ENCODE peak calls at places on chromosomes 11 and 22, in seven cellular contexts. C is posterior vena cava; X is pancreas; A is T-helper 2 cell; E is stimulated activated naive CD8-positive, alpha-beta T cell treated with anti-CD3 and anti-CD28 coated beads, Interleukin-15, amount 100 ng/mL, for 72 hours; D is right cardiac atrium; I is GF-D8. M is an unnamed sample.

GRCh38 chr22:35547993-35548761 is 7.5 kb downstream of the RASD2 start:
- DNase-seq in C (no peak), X (no peak), A (no peak), E (no peak), D (no peak), I (no peak), M (no peak)

GRCh38 chr22:29914165-29914564 is 31.2 kb downstream of the MTMR3 start:
- DNase-seq in C (no peak), X (no peak), A (no peak), E (no peak), D (no peak), I (no peak), M (no peak)

GRCh38 chr11:70067591-70068341 is 10.4 kb upstream of the ANO1 start:
- DNase-seq in C (peak), X (no peak), A (no peak), E (no peak), D (no peak), I (no peak), M (peak)

GRCh38 chr22:35425971-35426800 is 26.2 kb downstream of the MCM5 start:
- DNase-seq in C (no peak), X (no peak), A (no peak), E (no peak), D (no peak), I (no peak), M (no peak)

GRCh38 chr11:27447288-27447914 is 25.2 kb downstream of the LGR4 start:
- DNase-seq in C (no peak), X (no peak), A (no peak), E (no peak), D (no peak), I (no peak), M (no peak)

GRCh38 chr11:76265771-76266241 is 59.5 kb upstream of the WNT11 start:
- DNase-seq in C (peak), X (no peak), A (no peak), E (no peak), D (peak), I (no peak), M (no peak)

GRCh38 chr22:37409557-37409956 is 17.7 kb downstream of the ELFN2 start:
- DNase-seq in C (no peak), X (peak), A (no peak), E (no peak), D (no peak), I (no peak), M (peak)

GRCh38 chr11:130473056-130473794 is 24.8 kb downstream of the ADAMTS15 start:
- DNase-seq in C (no peak), X (no peak), A (no peak), E (no peak), D (no peak), I (no peak), M (no peak)

GRCh38 chr22:49204599-49205214 is 623.0 kb downstream of the BRD1 start:
- DNase-seq in C (peak), X (peak), A (no peak), E (no peak), D (no peak), I (no peak), M (no peak)

GRCh38 chr11:58061813-58062212 is 31.1 kb downstream of the OR6Q1 start:
- DNase-seq in C (no peak), X (no peak), A (no peak), E (no peak), D (no peak), I (no peak), M (no peak)

GRCh38 chr11:64848779-64849599 is 4.5 kb upstream of the CDC42BPG start:
- DNase-seq in C (no peak), X (peak), A (no peak), E (no peak), D (no peak), I (peak), M (no peak)

GRCh38 chr11:102276302-102277182 is 40.7 kb upstream of the BIRC3 start:
- DNase-seq in C (no peak), X (no peak), A (no peak), E (no peak), D (no peak), I (no peak), M (no peak)

GRCh38 chr22:23784215-23784732 is 2.5 kb upstream of the SMARCB1 start:
- DNase-seq in C (peak), X (no peak), A (no peak), E (no peak), D (no peak), I (peak), M (no peak)

GRCh38 chr11:123194308-123195181 is 503 bp downstream of the CLMP start:
- DNase-seq in C (no peak), X (peak), A (no peak), E (peak), D (peak), I (no peak), M (no peak)

GRCh38 chr11:1918436-1919315 is 827 bp upstream of the TNNT3 start:
- DNase-seq in C (peak), X (peak), A (no peak), E (no peak), D (no peak), I (no peak), M (no peak)

GRCh38 chr11:126268361-126268707 is 361 bp downstream of the SRPRA start:
- DNase-seq in C (no peak), X (no peak), A (no peak), E (no peak), D (no peak), I (no peak), M (no peak)

GRCh38 chr11:59792507-59792906 is 18.1 kb downstream of the MRPL16 start:
- DNase-seq in C (no peak), X (no peak), A (no peak), E (no peak), D (no peak), I (no peak), M (no peak)

GRCh38 chr11:78248191-78248590 is 59.5 kb downstream of the USP35 start:
- DNase-seq in C (no peak), X (no peak), A (no peak), E (no peak), D (no peak), I (no peak), M (no peak)

GRCh38 chr11:112017538-112017937 is 7.7 kb upstream of the DLAT start:
- DNase-seq in C (no peak), X (no peak), A (no peak), E (no peak), D (no peak), I (no peak), M (no peak)

GRCh38 chr11:118410055-118410745 is 8.8 kb downstream of the ATP5MG start:
- DNase-seq in C (no peak), X (no peak), A (no peak), E (no peak), D (no peak), I (no peak), M (no peak)

GRCh38 chr22:23278883-23279675 is 98.8 kb downstream of the BCR start:
- DNase-seq in C (no peak), X (peak), A (no peak), E (no peak), D (peak), I (no peak), M (peak)

GRCh38 chr11:16606784-16607674 is 131.4 kb upstream of the C11orf58 start:
- DNase-seq in C (peak), X (peak), A (no peak), E (peak), D (peak), I (no peak), M (peak)

GRCh38 chr11:63549411-63549810 is 12.8 kb downstream of the PLAAT4 start:
- DNase-seq in C (no peak), X (no peak), A (no peak), E (no peak), D (no peak), I (no peak), M (no peak)

GRCh38 chr22:32528984-32529982 is 54.7 kb downstream of the FBXO7 start:
- DNase-seq in C (peak), X (peak), A (peak), E (peak), D (peak), I (peak), M (peak)

GRCh38 chr11:68317147-68317785 is 4.9 kb downstream of the LRP5 start:
- DNase-seq in C (no peak), X (peak), A (no peak), E (no peak), D (no peak), I (no peak), M (no peak)

GRCh38 chr11:29280452-29280851 is 736.4 kb downstream of the KCNA4 start:
- DNase-seq in C (no peak), X (no peak), A (no peak), E (no peak), D (no peak), I (no peak), M (no peak)

GRCh38 chr11:47412152-47412746 is 3.9 kb downstream of the SLC39A13 start:
- DNase-seq in C (no peak), X (peak), A (peak), E (peak), D (no peak), I (no peak), M (peak)

GRCh38 chr22:19770349-19771220 is 10.0 kb downstream of the TBX1 start:
- DNase-seq in C (peak), X (peak), A (no peak), E (no peak), D (peak), I (no peak), M (no peak)

GRCh38 chr11:69014936-69015549 is 2.0 kb upstream of the MRGPRF start:
- DNase-seq in C (no peak), X (no peak), A (no peak), E (no peak), D (no peak), I (no peak), M (no peak)

GRCh38 chr22:27401321-27401720 is 400.2 kb downstream of the MN1 start:
- DNase-seq in C (no peak), X (no peak), A (no peak), E (no peak), D (no peak), I (no peak), M (no peak)

GRCh38 chr11:13183094-13183825 is 94.3 kb upstream of the BMAL1 start:
- DNase-seq in C (no peak), X (no peak), A (no peak), E (no peak), D (no peak), I (no peak), M (no peak)

GRCh38 chr22:19641254-19641982 is 72.9 kb upstream of the SEPTIN5 start:
- DNase-seq in C (peak), X (no peak), A (no peak), E (no peak), D (no peak), I (no peak), M (no peak)

GRCh38 chr11:81705283-81705682 is 1028.4 kb downstream of the FAM181B start:
- DNase-seq in C (no peak), X (no peak), A (no peak), E (no peak), D (no peak), I (no peak), M (no peak)

GRCh38 chr22:22753526-22754267 is 109.3 kb downstream of the GGTLC2 start:
- DNase-seq in C (no peak), X (no peak), A (peak), E (peak), D (peak), I (no peak), M (peak)

GRCh38 chr22:32018056-32018455 is 25.0 kb upstream of the SLC5A1 start:
- DNase-seq in C (no peak), X (no peak), A (no peak), E (no peak), D (no peak), I (no peak), M (no peak)

GRCh38 chr11:61134801-61135257 is 26.4 kb downstream of the VPS37C start:
- DNase-seq in C (peak), X (no peak), A (no peak), E (no peak), D (no peak), I (no peak), M (no peak)

GRCh38 chr11:12502041-12502440 is 124.7 kb downstream of the PARVA start:
- DNase-seq in C (no peak), X (no peak), A (no peak), E (no peak), D (no peak), I (no peak), M (no peak)

GRCh38 chr11:356610-357009 is 12.7 kb upstream of the B4GALNT4 start:
- DNase-seq in C (no peak), X (no peak), A (no peak), E (no peak), D (no peak), I (no peak), M (no peak)

GRCh38 chr22:36823177-36823839 is 6.5 kb upstream of the PVALB start:
- DNase-seq in C (no peak), X (no peak), A (no peak), E (no peak), D (no peak), I (no peak), M (no peak)

M was measured in lung.